ENCODE peak calls at places on chromosomes 4 and X, in five cellular contexts. J is progenitor cell of endocrine pancreas, P is cardiac fibroblast, E is non-pigmented ciliary epithelial cell, A is NCI-H1092 treated with DMSO at 0.1 percent for 48 hours. H is an unnamed sample.

GRCh38 chrX:74902806-74903205 is 22.4 kb downstream of the NEXMIF start:
- DNase-seq in J (no peak), P (no peak), E (no peak), A (peak), H (no peak)

GRCh38 chrX:65644621-65645287 is 22.7 kb upstream of the MSN start:
- DNase-seq in J (no peak), P (peak), E (no peak), A (no peak), H (peak)

GRCh38 chrX:101764538-101764937 is 104.9 kb upstream of the ARMCX2 start:
- DNase-seq in J (no peak), P (no peak), E (no peak), A (no peak), H (no peak)

GRCh38 chrX:40996886-40997530 is 88.2 kb upstream of the USP9X start:
- DNase-seq in J (no peak), P (peak), E (peak), A (no peak), H (peak)

GRCh38 chrX:124435616-124436015 is 89.3 kb downstream of the SH2D1A start:
- DNase-seq in J (no peak), P (no peak), E (no peak), A (peak), H (no peak)

GRCh38 chr4:52728877-52729276 is 22.3 kb downstream of the ERVMER34-1 start:
- DNase-seq in J (no peak), P (no peak), E (no peak), A (no peak), H (no peak)

GRCh38 chrX:100911731-100912130 is 17.0 kb downstream of the XKRX start:
- DNase-seq in J (no peak), P (no peak), E (no peak), A (no peak), H (no peak)

GRCh38 chr4:10656988-10657387 is 27.6 kb downstream of the CLNK start:
- DNase-seq in J (no peak), P (no peak), E (no peak), A (no peak), H (no peak)

GRCh38 chr4:78644744-78645330 is 93.3 kb downstream of the ANXA3 start:
- DNase-seq in J (no peak), P (peak), E (no peak), A (peak), H (peak)

GRCh38 chr4:142558851-142559250 is 287.2 kb downstream of the INPP4B start:
- DNase-seq in J (no peak), P (peak), E (no peak), A (no peak), H (peak)

GRCh38 chr4:184958127-184958806 is 60.0 kb upstream of the HELT start:
- DNase-seq in J (no peak), P (no peak), E (no peak), A (no peak), H (no peak)

GRCh38 chr4:41204400-41204978 is 9.9 kb downstream of the APBB2 start:
- DNase-seq in J (no peak), P (peak), E (peak), A (no peak), H (peak)

GRCh38 chr4:37138019-37138653 is 106.4 kb upstream of the NWD2 start:
- DNase-seq in J (no peak), P (no peak), E (no peak), A (no peak), H (no peak)

GRCh38 chrX:1748408-1748807 is 133.5 kb downstream of the ASMT start:
- DNase-seq in J (no peak), P (no peak), E (no peak), A (no peak), H (no peak)

GRCh38 chr4:104490770-104491395 is 3.8 kb downstream of the CXXC4 start:
- DNase-seq in J (peak), P (peak), E (no peak), A (peak), H (peak)

GRCh38 chr4:150080875-150081274 is 2.6 kb downstream of the DCLK2 start:
- DNase-seq in J (no peak), P (no peak), E (no peak), A (no peak), H (no peak)

GRCh38 chr4:110055014-110055768 is 142.5 kb downstream of the EGF start:
- DNase-seq in J (no peak), P (no peak), E (no peak), A (no peak), H (peak)

GRCh38 chrX:5957506-5957905 is 271.2 kb downstream of the NLGN4X start:
- DNase-seq in J (no peak), P (peak), E (peak), A (no peak), H (peak)

GRCh38 chrX:153406011-153406410 is 4.9 kb upstream of the PNMA6E start:
- DNase-seq in J (no peak), P (no peak), E (no peak), A (no peak), H (no peak)

GRCh38 chrX:24357101-24357500 is 3.3 kb upstream of the SUPT20HL1 start:
- DNase-seq in J (no peak), P (peak), E (no peak), A (no peak), H (no peak)

GRCh38 chrX:73850124-73851013 is 287.4 kb downstream of the CHIC1 start:
- DNase-seq in J (no peak), P (peak), E (no peak), A (no peak), H (no peak)

GRCh38 chr4:83083925-83084475 is 30.5 kb downstream of the PLAC8 start:
- DNase-seq in J (no peak), P (peak), E (no peak), A (no peak), H (no peak)

GRCh38 chr4:149645790-149646189 is 169.9 kb downstream of the IQCM start:
- DNase-seq in J (no peak), P (no peak), E (no peak), A (no peak), H (no peak)

H was measured in fibroblast of gingiva.